ENCODE peak calls at places on chromosomes 3 and 15, in nine cellular contexts. One of them, this sample, is unnamed.
A peak's percentile ranks its signal among the peaks of the same experiment; 100 is the strongest.

GRCh38 chr15:23806980-23807379 is 119.9 kb upstream of the NDN start:
- DNase-seq in iPS DF 6.9: no peak
- DNase-seq in CD4-positive, CD25-positive, alpha-beta regulatory T cell: no peak
- DNase-seq in A549: no peak
- DNase-seq in CD8-positive, alpha-beta T cell: no peak
- DNase-seq in tibial nerve: no peak
- DNase-seq in brain microvascular endothelial cell: no peak
- DNase-seq in mesendoderm: no peak
- DNase-seq in cardiac muscle cell: no peak
- DNase-seq in this sample: no peak

GRCh38 chr3:128353991-128354687 is 112.6 kb downstream of the DNAJB8 start:
- DNase-seq in mesendoderm: no peak
- DNase-seq in brain microvascular endothelial cell: peak; percentile 25
- DNase-seq in A549: no peak
- DNase-seq in iPS DF 6.9: no peak
- DNase-seq in cardiac muscle cell: peak; percentile 30
- DNase-seq in tibial nerve: no peak
- DNase-seq in CD8-positive, alpha-beta T cell: no peak
- DNase-seq in CD4-positive, CD25-positive, alpha-beta regulatory T cell: no peak
- DNase-seq in this sample: no peak

GRCh38 chr3:197327701-197328100 is 29.3 kb upstream of the DLG1 start:
- DNase-seq in mesendoderm: no peak
- DNase-seq in CD4-positive, CD25-positive, alpha-beta regulatory T cell: no peak
- DNase-seq in iPS DF 6.9: no peak
- DNase-seq in CD8-positive, alpha-beta T cell: no peak
- DNase-seq in tibial nerve: no peak
- DNase-seq in cardiac muscle cell: no peak
- DNase-seq in brain microvascular endothelial cell: peak; percentile 29
- DNase-seq in A549: no peak
- DNase-seq in this sample: no peak

GRCh38 chr3:174955513-174956001 is 96.4 kb downstream of the NAALADL2 start:
- DNase-seq in cardiac muscle cell: no peak
- DNase-seq in mesendoderm: peak; percentile 72
- DNase-seq in CD8-positive, alpha-beta T cell: no peak
- DNase-seq in CD4-positive, CD25-positive, alpha-beta regulatory T cell: no peak
- DNase-seq in brain microvascular endothelial cell: peak; percentile 48
- DNase-seq in iPS DF 6.9: no peak
- DNase-seq in A549: peak; percentile 28
- DNase-seq in tibial nerve: no peak
- DNase-seq in this sample: no peak

GRCh38 chr3:157098823-157099185 is 61.1 kb downstream of the CCNL1 start:
- DNase-seq in A549: no peak
- DNase-seq in CD8-positive, alpha-beta T cell: no peak
- DNase-seq in cardiac muscle cell: no peak
- DNase-seq in tibial nerve: no peak
- DNase-seq in iPS DF 6.9: no peak
- DNase-seq in brain microvascular endothelial cell: no peak
- DNase-seq in CD4-positive, CD25-positive, alpha-beta regulatory T cell: no peak
- DNase-seq in mesendoderm: no peak
- DNase-seq in this sample: no peak

GRCh38 chr3:31755911-31756658 is 223.4 kb downstream of the STT3B start:
- DNase-seq in brain microvascular endothelial cell: no peak
- DNase-seq in iPS DF 6.9: no peak
- DNase-seq in mesendoderm: no peak
- DNase-seq in CD4-positive, CD25-positive, alpha-beta regulatory T cell: no peak
- DNase-seq in CD8-positive, alpha-beta T cell: no peak
- DNase-seq in cardiac muscle cell: no peak
- DNase-seq in A549: no peak
- DNase-seq in tibial nerve: no peak
- DNase-seq in this sample: no peak

GRCh38 chr3:57805674-57806073 is 49.6 kb downstream of the SLMAP start:
- DNase-seq in CD8-positive, alpha-beta T cell: no peak
- DNase-seq in mesendoderm: peak; percentile 95
- DNase-seq in A549: peak; percentile 49
- DNase-seq in iPS DF 6.9: no peak
- DNase-seq in cardiac muscle cell: no peak
- DNase-seq in CD4-positive, CD25-positive, alpha-beta regulatory T cell: no peak
- DNase-seq in brain microvascular endothelial cell: peak; percentile 65
- DNase-seq in tibial nerve: no peak
- DNase-seq in this sample: no peak

GRCh38 chr3:98731720-98732238 is 31.4 kb upstream of the ST3GAL6 start:
- DNase-seq in tibial nerve: no peak
- DNase-seq in cardiac muscle cell: no peak
- DNase-seq in brain microvascular endothelial cell: no peak
- DNase-seq in CD8-positive, alpha-beta T cell: no peak
- DNase-seq in mesendoderm: no peak
- DNase-seq in iPS DF 6.9: no peak
- DNase-seq in CD4-positive, CD25-positive, alpha-beta regulatory T cell: no peak
- DNase-seq in A549: no peak
- DNase-seq in this sample: no peak

GRCh38 chr3:98977520-98977919 is 76.0 kb upstream of the DCBLD2 start:
- DNase-seq in CD8-positive, alpha-beta T cell: no peak
- DNase-seq in A549: no peak
- DNase-seq in iPS DF 6.9: no peak
- DNase-seq in tibial nerve: no peak
- DNase-seq in cardiac muscle cell: no peak
- DNase-seq in brain microvascular endothelial cell: peak; percentile 82
- DNase-seq in mesendoderm: no peak
- DNase-seq in CD4-positive, CD25-positive, alpha-beta regulatory T cell: no peak
- DNase-seq in this sample: no peak

GRCh38 chr3:194294199-194294887 is 56.8 kb downstream of the CPN2 start:
- DNase-seq in brain microvascular endothelial cell: no peak
- DNase-seq in A549: no peak
- DNase-seq in CD8-positive, alpha-beta T cell: no peak
- DNase-seq in tibial nerve: no peak
- DNase-seq in mesendoderm: peak; percentile 79
- DNase-seq in iPS DF 6.9: no peak
- DNase-seq in cardiac muscle cell: no peak
- DNase-seq in CD4-positive, CD25-positive, alpha-beta regulatory T cell: no peak
- DNase-seq in this sample: no peak

GRCh38 chr15:90064931-90065681 is 37.2 kb downstream of the IDH2 start:
- DNase-seq in tibial nerve: peak; percentile 25
- DNase-seq in iPS DF 6.9: no peak
- DNase-seq in cardiac muscle cell: peak; percentile 88
- DNase-seq in CD8-positive, alpha-beta T cell: no peak
- DNase-seq in A549: no peak
- DNase-seq in brain microvascular endothelial cell: peak; percentile 9
- DNase-seq in CD4-positive, CD25-positive, alpha-beta regulatory T cell: no peak
- DNase-seq in mesendoderm: peak; percentile 65
- DNase-seq in this sample: no peak

GRCh38 chr15:90065682-90066049 is 36.6 kb downstream of the IDH2 start:
- DNase-seq in CD4-positive, CD25-positive, alpha-beta regulatory T cell: no peak
- DNase-seq in brain microvascular endothelial cell: no peak
- DNase-seq in tibial nerve: no peak
- DNase-seq in A549: no peak
- DNase-seq in CD8-positive, alpha-beta T cell: no peak
- DNase-seq in iPS DF 6.9: no peak
- DNase-seq in mesendoderm: no peak
- DNase-seq in cardiac muscle cell: no peak
- DNase-seq in this sample: no peak

GRCh38 chr15:90062023-90062728 is 40.1 kb downstream of the IDH2 start:
- DNase-seq in brain microvascular endothelial cell: peak; percentile 9
- DNase-seq in CD4-positive, CD25-positive, alpha-beta regulatory T cell: peak; percentile 41
- DNase-seq in mesendoderm: peak; percentile 97
- DNase-seq in CD8-positive, alpha-beta T cell: no peak
- DNase-seq in A549: no peak
- DNase-seq in tibial nerve: no peak
- DNase-seq in cardiac muscle cell: peak; percentile 48
- DNase-seq in iPS DF 6.9: peak; percentile 72
- DNase-seq in this sample: peak; percentile 38

GRCh38 chr15:90062729-90063684 is 39.3 kb downstream of the IDH2 start:
- DNase-seq in cardiac muscle cell: no peak
- DNase-seq in CD4-positive, CD25-positive, alpha-beta regulatory T cell: no peak
- DNase-seq in iPS DF 6.9: no peak
- DNase-seq in tibial nerve: no peak
- DNase-seq in A549: no peak
- DNase-seq in CD8-positive, alpha-beta T cell: no peak
- DNase-seq in mesendoderm: no peak
- DNase-seq in brain microvascular endothelial cell: no peak
- DNase-seq in this sample: no peak

DNA sequence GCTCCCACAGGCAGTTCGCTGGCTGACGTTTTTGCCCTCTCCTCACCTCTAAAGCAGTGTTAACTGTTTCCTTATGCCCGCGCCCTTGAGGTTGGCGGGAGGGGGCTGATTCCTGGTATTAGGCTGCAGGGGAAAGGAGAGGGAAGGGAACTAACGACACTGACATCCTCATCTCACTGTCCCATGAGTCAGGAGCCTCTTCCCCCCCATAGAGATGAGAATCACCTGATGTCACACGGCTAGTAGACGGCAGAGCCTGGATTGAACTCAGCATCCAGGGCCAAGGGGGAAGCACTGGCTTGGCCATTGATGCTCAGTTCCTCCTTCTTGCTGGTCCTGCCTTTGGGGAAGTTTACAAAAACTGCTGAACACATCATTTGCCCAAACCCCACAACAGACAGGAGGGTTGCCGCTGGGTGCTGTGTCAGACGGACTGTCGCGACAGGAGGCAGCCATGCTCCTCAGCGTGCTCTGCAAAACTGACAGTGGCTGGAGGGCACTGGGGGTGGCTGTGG is 38.5 kb downstream of the IDH2 start:
- DNase-seq in cardiac muscle cell: no peak
- DNase-seq in A549: no peak
- DNase-seq in mesendoderm: peak; percentile 84
- DNase-seq in iPS DF 6.9: no peak
- DNase-seq in CD4-positive, CD25-positive, alpha-beta regulatory T cell: no peak
- DNase-seq in tibial nerve: peak; percentile 49
- DNase-seq in brain microvascular endothelial cell: no peak
- DNase-seq in CD8-positive, alpha-beta T cell: no peak
- DNase-seq in this sample: no peak
- H3K27ac ChIP-seq in cardiac muscle cell: peak overlapping the region; percentile 91
- H3K27ac ChIP-seq in A549: no peak overlapping the region
- H3K27ac ChIP-seq in mesendoderm: peak overlapping the region; percentile 5
- H3K27ac ChIP-seq in iPS DF 6.9: no peak overlapping the region
- H3K27ac ChIP-seq in CD4-positive, CD25-positive, alpha-beta regulatory T cell: peak overlapping the region; percentile 82
- H3K27ac ChIP-seq in tibial nerve: no peak overlapping the region
- H3K27ac ChIP-seq in brain microvascular endothelial cell: no peak overlapping the region
- H3K27ac ChIP-seq in CD8-positive, alpha-beta T cell: no peak overlapping the region
- H3K27ac ChIP-seq in this sample: no peak overlapping the region

GRCh38 chr3:149450281-149450680 is 24.2 kb upstream of the TM4SF4 start:
- DNase-seq in iPS DF 6.9: no peak
- DNase-seq in CD8-positive, alpha-beta T cell: no peak
- DNase-seq in A549: no peak
- DNase-seq in cardiac muscle cell: no peak
- DNase-seq in mesendoderm: no peak
- DNase-seq in tibial nerve: no peak
- DNase-seq in CD4-positive, CD25-positive, alpha-beta regulatory T cell: no peak
- DNase-seq in brain microvascular endothelial cell: no peak
- DNase-seq in this sample: no peak
- H3K27ac ChIP-seq in iPS DF 6.9: no peak overlapping the region
- H3K27ac ChIP-seq in CD8-positive, alpha-beta T cell: no peak overlapping the region
- H3K27ac ChIP-seq in A549: no peak overlapping the region
- H3K27ac ChIP-seq in cardiac muscle cell: peak overlapping the region; percentile 68
- H3K27ac ChIP-seq in mesendoderm: no peak overlapping the region
- H3K27ac ChIP-seq in tibial nerve: no peak overlapping the region
- H3K27ac ChIP-seq in CD4-positive, CD25-positive, alpha-beta regulatory T cell: no peak overlapping the region
- H3K27ac ChIP-seq in brain microvascular endothelial cell: no peak overlapping the region
- H3K27ac ChIP-seq in this sample: no peak overlapping the region

DNA sequence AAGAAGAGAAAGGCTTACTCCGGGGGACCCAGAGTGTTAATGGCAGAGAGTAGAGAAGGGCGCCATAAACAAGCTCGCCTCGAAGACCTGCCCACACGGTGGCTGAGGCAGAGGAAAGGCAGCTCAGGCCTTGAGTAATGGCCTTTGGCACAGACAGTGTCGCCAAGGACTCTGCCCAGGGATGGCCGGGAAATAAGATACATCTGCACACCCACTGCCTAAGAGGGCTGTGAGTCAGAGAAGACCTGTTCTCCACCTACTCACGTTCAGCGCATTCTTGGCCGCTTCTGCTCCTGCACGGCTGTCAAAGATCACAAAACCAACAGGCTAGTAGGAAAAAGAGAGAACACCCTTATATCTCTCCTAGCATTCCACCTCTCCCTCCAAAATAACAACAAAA is 26.2 kb downstream of the RBPMS2 start:
- DNase-seq in tibial nerve: no peak
- DNase-seq in iPS DF 6.9: no peak
- DNase-seq in brain microvascular endothelial cell: peak; percentile 10
- DNase-seq in A549: no peak
- DNase-seq in CD8-positive, alpha-beta T cell: no peak
- DNase-seq in CD4-positive, CD25-positive, alpha-beta regulatory T cell: no peak
- DNase-seq in mesendoderm: no peak
- DNase-seq in cardiac muscle cell: no peak
- DNase-seq in this sample: no peak
- H3K27ac ChIP-seq in tibial nerve: no peak overlapping the region
- H3K27ac ChIP-seq in iPS DF 6.9: no peak overlapping the region
- H3K27ac ChIP-seq in brain microvascular endothelial cell: no peak overlapping the region
- H3K27ac ChIP-seq in A549: no peak overlapping the region
- H3K27ac ChIP-seq in CD8-positive, alpha-beta T cell: no peak overlapping the region
- H3K27ac ChIP-seq in CD4-positive, CD25-positive, alpha-beta regulatory T cell: no peak overlapping the region
- H3K27ac ChIP-seq in mesendoderm: no peak overlapping the region
- H3K27ac ChIP-seq in cardiac muscle cell: peak overlapping the region; percentile 23
- H3K27ac ChIP-seq in this sample: no peak overlapping the region

GRCh38 chr15:88803920-88804247 is 648 bp downstream of the ACAN start:
- DNase-seq in brain microvascular endothelial cell: no peak
- DNase-seq in iPS DF 6.9: no peak
- DNase-seq in CD8-positive, alpha-beta T cell: no peak
- DNase-seq in mesendoderm: no peak
- DNase-seq in CD4-positive, CD25-positive, alpha-beta regulatory T cell: no peak
- DNase-seq in cardiac muscle cell: no peak
- DNase-seq in A549: no peak
- DNase-seq in tibial nerve: no peak
- DNase-seq in this sample: no peak

GRCh38 chr15:88804257-88804656 is 1.0 kb downstream of the ACAN start:
- DNase-seq in iPS DF 6.9: no peak
- DNase-seq in tibial nerve: no peak
- DNase-seq in CD8-positive, alpha-beta T cell: no peak
- DNase-seq in cardiac muscle cell: no peak
- DNase-seq in brain microvascular endothelial cell: no peak
- DNase-seq in A549: no peak
- DNase-seq in mesendoderm: peak; percentile 31
- DNase-seq in CD4-positive, CD25-positive, alpha-beta regulatory T cell: no peak
- DNase-seq in this sample: no peak

GRCh38 chr15:88802991-88803240 is 320 bp upstream of the ACAN start:
- DNase-seq in tibial nerve: no peak
- DNase-seq in brain microvascular endothelial cell: no peak
- DNase-seq in mesendoderm: no peak
- DNase-seq in A549: no peak
- DNase-seq in CD8-positive, alpha-beta T cell: no peak
- DNase-seq in CD4-positive, CD25-positive, alpha-beta regulatory T cell: no peak
- DNase-seq in iPS DF 6.9: no peak
- DNase-seq in cardiac muscle cell: no peak
- DNase-seq in this sample: no peak

GRCh38 chr15:88803241-88803919 is at the start of gene ACAN:
- DNase-seq in iPS DF 6.9: no peak
- DNase-seq in CD8-positive, alpha-beta T cell: no peak
- DNase-seq in cardiac muscle cell: peak; percentile 46
- DNase-seq in tibial nerve: no peak
- DNase-seq in CD4-positive, CD25-positive, alpha-beta regulatory T cell: no peak
- DNase-seq in mesendoderm: peak; percentile 32
- DNase-seq in brain microvascular endothelial cell: no peak
- DNase-seq in A549: no peak
- DNase-seq in this sample: no peak

GRCh38 chr15:88802250-88802990 is 816 bp upstream of the ACAN start:
- DNase-seq in CD8-positive, alpha-beta T cell: no peak
- DNase-seq in iPS DF 6.9: no peak
- DNase-seq in CD4-positive, CD25-positive, alpha-beta regulatory T cell: no peak
- DNase-seq in mesendoderm: no peak
- DNase-seq in brain microvascular endothelial cell: no peak
- DNase-seq in cardiac muscle cell: no peak
- DNase-seq in A549: no peak
- DNase-seq in tibial nerve: no peak
- DNase-seq in this sample: no peak
- H3K27ac ChIP-seq in CD8-positive, alpha-beta T cell: no peak overlapping the region
- H3K27ac ChIP-seq in iPS DF 6.9: no peak overlapping the region
- H3K27ac ChIP-seq in CD4-positive, CD25-positive, alpha-beta regulatory T cell: no peak overlapping the region
- H3K27ac ChIP-seq in mesendoderm: no peak overlapping the region
- H3K27ac ChIP-seq in brain microvascular endothelial cell: no peak overlapping the region
- H3K27ac ChIP-seq in cardiac muscle cell: no peak overlapping the region
- H3K27ac ChIP-seq in A549: no peak overlapping the region
- H3K27ac ChIP-seq in tibial nerve: no peak overlapping the region
- H3K27ac ChIP-seq in this sample: no peak overlapping the region

GRCh38 chr3:188257384-188257961 is 103.5 kb downstream of the LPP start:
- DNase-seq in mesendoderm: no peak
- DNase-seq in A549: no peak
- DNase-seq in tibial nerve: no peak
- DNase-seq in CD4-positive, CD25-positive, alpha-beta regulatory T cell: no peak
- DNase-seq in cardiac muscle cell: no peak
- DNase-seq in iPS DF 6.9: no peak
- DNase-seq in brain microvascular endothelial cell: no peak
- DNase-seq in CD8-positive, alpha-beta T cell: no peak
- DNase-seq in this sample: no peak
- H3K27ac ChIP-seq in mesendoderm: no peak overlapping the region
- H3K27ac ChIP-seq in A549: peak overlapping the region; percentile 9
- H3K27ac ChIP-seq in tibial nerve: no peak overlapping the region
- H3K27ac ChIP-seq in CD4-positive, CD25-positive, alpha-beta regulatory T cell: no peak overlapping the region
- H3K27ac ChIP-seq in cardiac muscle cell: no peak overlapping the region
- H3K27ac ChIP-seq in iPS DF 6.9: no peak overlapping the region
- H3K27ac ChIP-seq in brain microvascular endothelial cell: peak overlapping the region; percentile 23
- H3K27ac ChIP-seq in CD8-positive, alpha-beta T cell: no peak overlapping the region
- H3K27ac ChIP-seq in this sample: no peak overlapping the region

This sample was measured in effector memory CD4-positive, alpha-beta T cell.